ENCODE peak calls at places on chromosomes 2 and 18, in ten cellular contexts. J is lower lobe of right lung, O is AG10803, U is GM12865, S is neural progenitor cell, L is ovary, R is Peyer's patch, P is B cell, N is sigmoid colon, I is lung. X is an unnamed sample.

GRCh38 chr2:238552226-238552625 is 125.5 kb downstream of the ASB1 start:
- DNase-seq in J (no peak), O (no peak), U (no peak), S (no peak), L (no peak), R (no peak), P (no peak), N (no peak), I (no peak), X (no peak)

GRCh38 chr2:7111626-7112025 is 194.4 kb downstream of the RNF144A start:
- DNase-seq in J (no peak), O (no peak), U (peak), S (peak), L (no peak), R (no peak), P (no peak), N (no peak), I (no peak), X (no peak)

GRCh38 chr2:8477511-8478132 is 204.2 kb upstream of the ID2 start:
- DNase-seq in J (peak), O (peak), U (peak), S (no peak), L (peak), R (peak), P (peak), N (peak), I (no peak), X (no peak)

GRCh38 chr2:108579631-108580030 is 45.4 kb downstream of the LIMS1 start:
- DNase-seq in J (no peak), O (peak), U (no peak), S (no peak), L (no peak), R (no peak), P (no peak), N (no peak), I (no peak), X (no peak)

GRCh38 chr2:15460112-15460620 is 101.0 kb downstream of the NBAS start:
- DNase-seq in J (no peak), O (no peak), U (no peak), S (no peak), L (no peak), R (no peak), P (no peak), N (no peak), I (no peak), X (no peak)

GRCh38 chr2:72793798-72794447 is 31.9 kb downstream of the EXOC6B start:
- DNase-seq in J (no peak), O (peak), U (no peak), S (no peak), L (no peak), R (no peak), P (no peak), N (no peak), I (no peak), X (no peak)

GRCh38 chr2:121485039-121485438 is 45.6 kb upstream of the RNU4ATAC start:
- DNase-seq in J (no peak), O (peak), U (no peak), S (no peak), L (no peak), R (no peak), P (no peak), N (no peak), I (no peak), X (no peak)

GRCh38 chr2:184463102-184463865 is 135.0 kb upstream of the ZNF804A start:
- DNase-seq in J (no peak), O (no peak), U (no peak), S (no peak), L (no peak), R (peak), P (no peak), N (no peak), I (no peak), X (no peak)

GRCh38 chr2:119544075-119545031 is at the start of gene CFAP221:
- DNase-seq in J (peak), O (peak), U (peak), S (peak), L (peak), R (peak), P (peak), N (no peak), I (peak), X (no peak)

GRCh38 chr2:230982126-230982525 is 13.8 kb upstream of the SPATA3 start:
- DNase-seq in J (no peak), O (no peak), U (peak), S (no peak), L (no peak), R (no peak), P (no peak), N (peak), I (no peak), X (no peak)

GRCh38 chr2:55585451-55586079 is 31.9 kb downstream of the PPP4R3B start:
- DNase-seq in J (no peak), O (peak), U (no peak), S (no peak), L (no peak), R (no peak), P (no peak), N (no peak), I (no peak), X (no peak)

GRCh38 chr2:158456309-158457066 is at the start of the genes CCDC148 and PKP4:
- DNase-seq in J (peak), O (peak), U (peak), S (peak), L (peak), R (peak), P (peak), N (peak), I (peak), X (peak)
- TF ChIP-seq CTCF in J (peak), O (peak), U (no peak), S (peak), L (peak), R (peak), P (no peak), N (no peak), I (no peak), X (peak)

DNA sequence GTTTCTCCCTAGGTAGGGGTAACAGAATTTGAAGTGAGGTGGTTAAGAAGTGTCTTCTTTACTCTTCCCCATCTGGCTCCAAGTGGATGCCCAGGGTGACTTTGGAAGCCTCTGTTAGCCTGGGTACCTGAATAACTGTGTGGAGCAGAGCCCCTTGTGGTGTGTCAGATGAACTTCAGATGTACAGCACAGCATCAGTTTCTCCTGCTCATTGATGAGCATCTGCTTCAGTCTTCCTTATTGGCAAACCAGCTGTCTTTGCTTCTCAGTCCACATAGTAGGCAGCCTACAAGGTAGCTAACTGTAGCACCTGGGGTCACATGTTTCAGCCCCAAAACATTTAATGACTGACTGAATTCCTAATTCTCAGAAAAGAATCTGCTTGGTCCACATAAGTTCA is 56.2 kb upstream of the ATP8B1 start:
- DNase-seq in J (no peak), O (no peak), U (peak), S (peak), L (no peak), R (no peak), P (no peak), N (no peak), I (no peak), X (no peak)
- TF ChIP-seq CTCF in J (peak), O (peak), U (peak), S (peak), L (no peak), R (peak), P (peak), N (no peak), I (no peak), X (peak)

DNA sequence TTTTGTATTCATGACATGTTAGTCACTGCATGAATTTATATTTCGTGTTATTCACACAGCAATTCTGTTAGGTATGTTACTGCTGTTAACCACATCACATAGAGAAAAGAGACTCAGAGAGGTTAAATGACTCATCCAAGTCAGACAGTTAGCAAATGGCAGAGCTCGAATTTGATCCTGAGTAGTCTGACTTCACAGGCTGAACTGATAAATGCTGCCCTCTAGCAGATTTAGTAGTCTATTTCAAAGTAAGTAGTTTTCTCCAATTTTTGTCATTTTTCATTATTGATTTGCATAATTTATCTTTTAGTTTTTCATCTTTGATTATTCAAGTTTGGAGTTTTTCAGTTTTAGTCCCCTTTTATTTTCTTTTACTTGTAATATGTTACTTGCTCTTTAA is 58.3 kb downstream of the WDR7 start:
- DNase-seq in J (no peak), O (peak), U (peak), S (no peak), L (no peak), R (peak), P (no peak), N (no peak), I (no peak), X (no peak)
- TF ChIP-seq CTCF in J (no peak), O (peak), U (peak), S (peak), L (no peak), R (peak), P (peak), N (no peak), I (no peak), X (peak)

DNA sequence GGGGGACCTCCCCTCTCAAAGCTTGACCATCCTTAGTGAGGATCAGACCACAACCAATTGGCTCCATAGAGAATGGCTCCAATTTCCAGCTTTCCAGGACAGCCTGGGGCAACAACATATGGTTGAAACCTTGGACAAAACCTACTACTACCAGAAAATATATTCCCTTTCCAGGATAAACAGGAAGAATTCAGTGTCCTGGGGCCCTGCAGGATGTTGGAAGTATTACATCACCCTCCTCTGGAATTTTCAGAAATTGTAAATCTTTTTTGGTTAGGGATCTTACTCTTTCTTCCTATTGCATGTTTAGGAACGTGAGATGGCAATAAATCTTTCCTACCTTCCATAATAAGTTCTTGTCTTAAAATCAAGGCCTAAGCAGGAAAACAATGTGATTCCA is 158.9 kb upstream of the MEIS1 start:
- DNase-seq in J (no peak), O (no peak), U (no peak), S (no peak), L (no peak), R (no peak), P (no peak), N (no peak), I (no peak), X (no peak)
- TF ChIP-seq CTCF in J (no peak), O (no peak), U (no peak), S (peak), L (no peak), R (no peak), P (no peak), N (no peak), I (no peak), X (no peak)